ENCODE peak calls at places on chromosome 20, in seven cellular contexts. Z is CD8-positive, alpha-beta memory T cell; F is epithelial cell of proximal tubule; A is aorta; M is body of pancreas; S is effector memory CD4-positive, alpha-beta T cell; V is activated naive CD4-positive, alpha-beta T cell treated with anti-CD3 and anti-CD28 coated beads for 36 hours. T is an unnamed sample.

GRCh38 chr20:57256908-57257307 is 9.5 kb downstream of the BMP7 start:
- DNase-seq in Z (no peak), F (no peak), A (no peak), M (no peak), S (no peak), V (no peak), T (no peak)

GRCh38 chr20:7585126-7585679 is 355.1 kb downstream of the HAO1 start:
- DNase-seq in Z (no peak), F (peak), A (no peak), M (no peak), S (no peak), V (no peak), T (no peak)

GRCh38 chr20:35369804-35370203 is 42.0 kb downstream of the UQCC1 start:
- DNase-seq in Z (no peak), F (no peak), A (no peak), M (no peak), S (no peak), V (no peak), T (no peak)

GRCh38 chr20:2981646-2982045 is 61.8 kb upstream of the GNRH2 start:
- DNase-seq in Z (no peak), F (no peak), A (no peak), M (no peak), S (no peak), V (no peak), T (no peak)

GRCh38 chr20:44023515-44024371 is 109.1 kb downstream of the TOX2 start:
- DNase-seq in Z (no peak), F (no peak), A (no peak), M (no peak), S (no peak), V (no peak), T (no peak)

GRCh38 chr20:20010639-20011500 is 6.3 kb upstream of the NAA20 start:
- DNase-seq in Z (no peak), F (no peak), A (no peak), M (no peak), S (no peak), V (no peak), T (no peak)

GRCh38 chr20:58694241-58695083 is 1.9 kb downstream of the NPEPL1 start:
- DNase-seq in Z (no peak), F (no peak), A (peak), M (no peak), S (no peak), V (peak), T (no peak)

GRCh38 chr20:48538058-48538825 is 289.6 kb downstream of the PREX1 start:
- DNase-seq in Z (no peak), F (peak), A (no peak), M (peak), S (no peak), V (no peak), T (no peak)

GRCh38 chr20:5096463-5096862 is 23.3 kb downstream of the PCNA start:
- DNase-seq in Z (no peak), F (no peak), A (no peak), M (no peak), S (no peak), V (no peak), T (no peak)

GRCh38 chr20:63518351-63518861 is 2.2 kb upstream of the PPDPF start:
- DNase-seq in Z (no peak), F (no peak), A (no peak), M (no peak), S (no peak), V (no peak), T (no peak)

GRCh38 chr20:44209691-44210421 is 715 bp downstream of the OSER1 start:
- DNase-seq in Z (no peak), F (no peak), A (no peak), M (peak), S (no peak), V (peak), T (no peak)

GRCh38 chr20:32823078-32823477 is 3.3 kb downstream of the MAPRE1 start:
- DNase-seq in Z (no peak), F (no peak), A (no peak), M (no peak), S (no peak), V (peak), T (no peak)

GRCh38 chr20:40932436-40932835 is 96.2 kb upstream of the TOP1 start:
- DNase-seq in Z (no peak), F (no peak), A (no peak), M (no peak), S (no peak), V (no peak), T (no peak)

GRCh38 chr20:63060057-63060991 is 53.6 kb upstream of the BHLHE23 start:
- DNase-seq in Z (no peak), F (no peak), A (peak), M (peak), S (no peak), V (no peak), T (no peak)

GRCh38 chr20:41086402-41087324 is 50.7 kb upstream of the PLCG1 start:
- DNase-seq in Z (no peak), F (no peak), A (no peak), M (no peak), S (no peak), V (no peak), T (no peak)

GRCh38 chr20:46349742-46350056 is 41.4 kb upstream of the CDH22 start:
- DNase-seq in Z (no peak), F (no peak), A (no peak), M (no peak), S (no peak), V (no peak), T (no peak)

GRCh38 chr20:45318386-45318939 is 10.4 kb upstream of the MATN4 start:
- DNase-seq in Z (no peak), F (no peak), A (peak), M (peak), S (no peak), V (peak), T (no peak)

GRCh38 chr20:36813784-36814136 is 40.2 kb upstream of the DSN1 start:
- DNase-seq in Z (no peak), F (no peak), A (no peak), M (no peak), S (no peak), V (no peak), T (no peak)

GRCh38 chr20:43977962-43978361 is 63.3 kb downstream of the TOX2 start:
- DNase-seq in Z (no peak), F (no peak), A (no peak), M (no peak), S (no peak), V (no peak), T (no peak)

GRCh38 chr20:50487397-50487796 is 22.8 kb upstream of the PTPN1 start:
- DNase-seq in Z (no peak), F (no peak), A (no peak), M (no peak), S (no peak), V (peak), T (no peak)

GRCh38 chr20:37414636-37415035 is 68.7 kb downstream of the SRC start:
- DNase-seq in Z (no peak), F (no peak), A (no peak), M (no peak), S (no peak), V (no peak), T (no peak)

GRCh38 chr20:49682278-49682677 is 31.4 kb downstream of the B4GALT5 start:
- DNase-seq in Z (no peak), F (no peak), A (no peak), M (no peak), S (no peak), V (no peak), T (no peak)

GRCh38 chr20:46814366-46815232 is 80.0 kb upstream of the EYA2 start:
- DNase-seq in Z (no peak), F (peak), A (no peak), M (no peak), S (no peak), V (no peak), T (no peak)

GRCh38 chr20:58458342-58459057 is 56.7 kb downstream of the APCDD1L start:
- DNase-seq in Z (no peak), F (no peak), A (no peak), M (no peak), S (no peak), V (no peak), T (no peak)

GRCh38 chr20:63342561-63343459 is 18.3 kb downstream of the CHRNA4 start:
- DNase-seq in Z (no peak), F (no peak), A (no peak), M (no peak), S (no peak), V (no peak), T (no peak)

GRCh38 chr20:64234291-64234791 is 21.2 kb upstream of the PCMTD2 start:
- DNase-seq in Z (no peak), F (no peak), A (peak), M (peak), S (no peak), V (no peak), T (no peak)

GRCh38 chr20:25038591-25039015 is 19.3 kb downstream of the ACSS1 start:
- DNase-seq in Z (no peak), F (no peak), A (no peak), M (peak), S (no peak), V (no peak), T (no peak)

GRCh38 chr20:5024103-5024502 is 22.8 kb upstream of the SLC23A2 start:
- DNase-seq in Z (no peak), F (no peak), A (peak), M (no peak), S (no peak), V (no peak), T (no peak)

GRCh38 chr20:34316191-34316814 is 13.1 kb upstream of the AHCY start:
- DNase-seq in Z (no peak), F (no peak), A (peak), M (no peak), S (no peak), V (no peak), T (no peak)

GRCh38 chr20:18943542-18943941 is 130.0 kb downstream of the SCP2D1 start:
- DNase-seq in Z (no peak), F (no peak), A (no peak), M (no peak), S (no peak), V (no peak), T (no peak)

GRCh38 chr20:25533920-25534700 is 51.2 kb downstream of the NINL start:
- DNase-seq in Z (no peak), F (no peak), A (no peak), M (no peak), S (no peak), V (no peak), T (no peak)

GRCh38 chr20:11894072-11894471 is 23.6 kb upstream of the BTBD3 start:
- DNase-seq in Z (no peak), F (no peak), A (no peak), M (no peak), S (no peak), V (no peak), T (no peak)